ENCODE peak calls at places on chromosomes 1 and 21, in ten cellular contexts. L, D, X, H, V, B, U, P, G and E are unnamed samples.

GRCh38 chr1:16418823-16419425 is 18.3 kb downstream of the SPATA21 start:
- DNase-seq in L (no peak), D (no peak), X (no peak), H (no peak), V (no peak), B (no peak), U (no peak), P (no peak), G (no peak), E (no peak)

GRCh38 chr1:242011879-242012674 is 13.2 kb upstream of the MAP1LC3C start:
- DNase-seq in L (no peak), D (no peak), X (no peak), H (no peak), V (no peak), B (no peak), U (no peak), P (no peak), G (no peak), E (no peak)

GRCh38 chr1:54310439-54311328 is 95.5 kb downstream of the SSBP3 start:
- DNase-seq in L (peak; percentile 72), D (no peak), X (peak; percentile 52), H (peak; percentile 57), V (no peak), B (no peak), U (peak; percentile 68), P (peak; percentile 53), G (peak; percentile 64), E (peak; percentile 65)

GRCh38 chr1:212311836-212312497 is 26.8 kb downstream of the PPP2R5A start:
- DNase-seq in L (no peak), D (no peak), X (no peak), H (no peak), V (no peak), B (no peak), U (no peak), P (no peak), G (no peak), E (no peak)

GRCh38 chr1:29304025-29304684 is 67.8 kb downstream of the PTPRU start:
- DNase-seq in L (no peak), D (no peak), X (no peak), H (no peak), V (no peak), B (no peak), U (no peak), P (no peak), G (no peak), E (no peak)

GRCh38 chr1:93042134-93042821 is 36.8 kb upstream of the MTF2 start:
- DNase-seq in L (no peak), D (no peak), X (no peak), H (no peak), V (no peak), B (no peak), U (no peak), P (no peak), G (no peak), E (no peak)

GRCh38 chr1:36156329-36157114 is 562 bp downstream of the MAP7D1 start:
- DNase-seq in L (peak; percentile 83), D (peak; percentile 84), X (peak; percentile 70), H (peak; percentile 59), V (no peak), B (peak; percentile 79), U (peak; percentile 85), P (peak; percentile 65), G (peak; percentile 61), E (peak; percentile 57)

GRCh38 chr21:45331521-45332257 is 44.0 kb upstream of the POFUT2 start:
- DNase-seq in L (peak; percentile 44), D (no peak), X (no peak), H (no peak), V (no peak), B (peak; percentile 25), U (no peak), P (no peak), G (no peak), E (no peak)

GRCh38 chr1:64476251-64476952 is 6.5 kb downstream of the CACHD1 start:
- DNase-seq in L (no peak), D (no peak), X (no peak), H (no peak), V (peak; percentile 50), B (no peak), U (peak; percentile 56), P (no peak), G (no peak), E (no peak)

GRCh38 chr1:226809785-226810571 is 60.4 kb upstream of the PSEN2 start:
- DNase-seq in L (no peak), D (no peak), X (no peak), H (no peak), V (no peak), B (no peak), U (no peak), P (no peak), G (no peak), E (no peak)

GRCh38 chr1:86499987-86500593 is 31.4 kb downstream of the CLCA1 start:
- DNase-seq in L (no peak), D (no peak), X (no peak), H (no peak), V (no peak), B (no peak), U (no peak), P (no peak), G (no peak), E (no peak)

GRCh38 chr1:37722181-37723071 is 30.1 kb downstream of the CDCA8 start:
- DNase-seq in L (no peak), D (no peak), X (no peak), H (no peak), V (no peak), B (no peak), U (no peak), P (no peak), G (no peak), E (no peak)

GRCh38 chr1:160779662-160780397 is 16.1 kb upstream of the LY9 start:
- DNase-seq in L (peak; percentile 49), D (no peak), X (no peak), H (no peak), V (no peak), B (no peak), U (no peak), P (no peak), G (no peak), E (peak; percentile 65)
- TF ChIP-seq CTCF in L (peak; percentile 49), D (no peak), X (no peak), H (peak; percentile 50), V (peak; percentile 21), B (no peak), U (no peak), P (no peak), G (no peak), E (peak; percentile 77)

GRCh38 chr1:61654067-61654466 is 70.9 kb downstream of the TM2D1 start:
- DNase-seq in L (no peak), D (no peak), X (no peak), H (no peak), V (no peak), B (no peak), U (no peak), P (no peak), G (no peak), E (no peak)

GRCh38 chr1:61655453-61655852 is 69.5 kb downstream of the TM2D1 start:
- DNase-seq in L (no peak), D (no peak), X (no peak), H (no peak), V (no peak), B (no peak), U (no peak), P (no peak), G (no peak), E (no peak)

DNA sequence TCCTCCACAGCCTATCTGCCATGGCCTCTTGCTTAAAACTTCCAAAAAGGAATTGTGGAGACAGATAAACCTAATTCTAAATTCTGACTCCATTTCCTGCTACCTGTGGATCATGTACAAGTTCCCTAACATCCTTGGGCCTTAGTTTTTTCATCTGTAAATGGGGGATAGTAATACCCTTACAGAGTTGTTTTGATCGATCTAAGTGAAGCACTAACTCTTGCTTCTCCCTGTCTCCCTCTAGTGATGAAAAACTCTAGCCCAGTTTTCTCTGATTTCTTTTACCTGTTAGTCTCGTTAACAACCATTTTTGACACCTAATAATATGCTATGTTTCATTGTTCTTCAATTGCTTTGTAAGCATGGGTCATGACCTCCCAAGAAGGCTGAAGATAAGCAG is 65.9 kb downstream of the TM2D1 start:
- DNase-seq in L (no peak), D (no peak), X (no peak), H (no peak), V (no peak), B (no peak), U (no peak), P (no peak), G (no peak), E (no peak)
- TF ChIP-seq CTCF in L (no peak), D (no peak), X (no peak), H (peak; percentile 39), V (no peak), B (no peak), U (no peak), P (no peak), G (no peak), E (peak; percentile 18)

GRCh38 chr1:23169727-23170335 is 1.2 kb upstream of the LUZP1 start:
- DNase-seq in L (peak; percentile 23), D (peak; percentile 84), X (no peak), H (no peak), V (peak; percentile 85), B (peak; percentile 63), U (peak; percentile 55), P (peak; percentile 49), G (no peak), E (no peak)

GRCh38 chr1:23168079-23168461 is 586 bp downstream of the LUZP1 start:
- DNase-seq in L (no peak), D (no peak), X (peak; percentile 42), H (peak; percentile 43), V (no peak), B (peak; percentile 56), U (peak; percentile 31), P (no peak), G (no peak), E (peak; percentile 14)

GRCh38 chr1:23169219-23169575 is 541 bp upstream of the LUZP1 start:
- DNase-seq in L (no peak), D (no peak), X (no peak), H (no peak), V (no peak), B (no peak), U (no peak), P (no peak), G (no peak), E (no peak)

GRCh38 chr1:23168462-23169218 is at the start of gene LUZP1:
- DNase-seq in L (peak; percentile 93), D (peak; percentile 93), X (peak; percentile 93), H (peak; percentile 87), V (no peak), B (peak; percentile 95), U (peak; percentile 91), P (peak; percentile 91), G (peak; percentile 92), E (peak; percentile 79)

GRCh38 chr1:23171181-23171755 is 2.6 kb upstream of the LUZP1 start:
- DNase-seq in L (no peak), D (no peak), X (no peak), H (no peak), V (no peak), B (no peak), U (no peak), P (no peak), G (no peak), E (no peak)
- TF ChIP-seq CTCF in L (no peak), D (no peak), X (no peak), H (no peak), V (no peak), B (no peak), U (no peak), P (no peak), G (no peak), E (no peak)

DNA sequence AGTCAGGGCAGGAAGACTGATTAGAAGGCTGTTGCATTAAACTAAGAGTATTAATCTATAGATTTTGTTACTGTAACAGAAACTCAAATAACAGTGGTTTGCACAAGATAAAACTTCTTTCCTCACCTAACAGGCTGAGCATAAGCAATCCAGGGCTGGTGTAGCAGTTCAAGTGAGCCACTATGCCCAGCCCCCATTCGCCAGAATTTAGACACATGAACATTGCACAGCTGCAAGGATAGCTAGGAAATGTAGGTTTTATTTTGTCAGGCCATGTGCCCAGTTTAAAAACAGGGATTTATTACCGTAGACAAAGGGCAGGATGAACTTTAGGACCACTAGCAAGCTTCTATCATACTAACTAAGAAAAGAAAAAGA is 19.5 kb upstream of the DOCK7 start:
- DNase-seq in L (no peak), D (no peak), X (no peak), H (no peak), V (no peak), B (no peak), U (no peak), P (no peak), G (peak; percentile 63), E (no peak)
- TF ChIP-seq CTCF in L (no peak), D (no peak), X (no peak), H (no peak), V (no peak), B (no peak), U (no peak), P (no peak), G (no peak), E (no peak)